ENCODE peak calls at places on chromosome 14, in five cellular contexts. G is amniotic stem cell, K is COR-L47, I is left ventricle myocardium superior, M is cerebellar nuclear complex. P is an unnamed sample.
A peak's percentile ranks its signal among the peaks of the same experiment; 100 is the strongest.

GRCh38 chr14:101836131-101836530 is 74.6 kb downstream of the PPP2R5C start:
- DNase-seq in G (no peak), K (no peak), I (peak; percentile 61), M (no peak), P (no peak)

GRCh38 chr14:99395904-99396530 is 84.6 kb downstream of the SETD3 start:
- DNase-seq in K (peak; percentile 77), I (no peak), G (no peak), M (no peak), P (no peak)

GRCh38 chr14:105126126-105126969 is 42.2 kb downstream of the JAG2 start:
- DNase-seq in I (no peak), K (no peak), M (no peak), G (no peak), P (no peak)

GRCh38 chr14:52268191-52269061 is 928 bp downstream of the PTGDR start:
- DNase-seq in G (no peak), K (no peak), M (no peak), I (peak; percentile 36), P (no peak)

GRCh38 chr14:64806202-64806861 is 73.4 kb downstream of the SPTB start:
- DNase-seq in G (peak; percentile 52), M (no peak), I (no peak), K (peak; percentile 13), P (no peak)

GRCh38 chr14:69424139-69424923 is 25.8 kb downstream of the SLC39A9 start:
- DNase-seq in G (no peak), M (no peak), K (no peak), I (no peak), P (no peak)

GRCh38 chr14:105898482-105899010 is 372.2 kb downstream of the TMEM121 start:
- DNase-seq in K (no peak), I (no peak), G (no peak), M (no peak), P (no peak)

GRCh38 chr14:65255583-65256443 is 153.5 kb upstream of the MAX start:
- DNase-seq in K (peak; percentile 82), M (no peak), I (no peak), G (no peak), P (no peak)

GRCh38 chr14:102544745-102545460 is 35.3 kb upstream of the ANKRD9 start:
- DNase-seq in I (peak; percentile 60), M (no peak), G (no peak), K (no peak), P (no peak)

GRCh38 chr14:52907949-52908348 is 42.9 kb downstream of the FERMT2 start:
- DNase-seq in G (no peak), M (no peak), I (no peak), K (no peak), P (no peak)

GRCh38 chr14:60637490-60638452 is 11.5 kb downstream of the SIX1 start:
- DNase-seq in K (no peak), M (no peak), G (no peak), I (peak; percentile 33), P (no peak)

GRCh38 chr14:50955373-50956043 is 11.2 kb upstream of the PYGL start:
- DNase-seq in K (peak; percentile 58), M (no peak), G (peak; percentile 91), I (peak; percentile 63), P (peak; percentile 90)

GRCh38 chr14:51310453-51311074 is 70.5 kb downstream of the TMX1 start:
- DNase-seq in I (no peak), K (no peak), M (no peak), G (no peak), P (no peak)

GRCh38 chr14:98816718-98817117 is 455.3 kb downstream of the BCL11B start:
- DNase-seq in M (no peak), G (no peak), I (no peak), K (no peak), P (no peak)

GRCh38 chr14:68544150-68544892 is 248.5 kb downstream of the ZFP36L1 start:
- DNase-seq in K (no peak), G (peak; percentile 88), I (no peak), M (no peak), P (peak; percentile 97)

GRCh38 chr14:71688576-71688975 is 243.7 kb upstream of the RGS6 start:
- DNase-seq in I (no peak), K (no peak), M (no peak), G (no peak), P (no peak)

GRCh38 chr14:77181603-77182437 is at the start of gene TMEM63C:
- DNase-seq in K (peak; percentile 95), I (no peak), M (peak; percentile 60), G (no peak), P (no peak)

GRCh38 chr14:95106966-95107365 is 50.4 kb downstream of the DICER1 start:
- DNase-seq in G (no peak), M (no peak), K (no peak), I (no peak), P (no peak)

GRCh38 chr14:75310295-75311059 is 31.8 kb downstream of the FOS start:
- DNase-seq in I (peak; percentile 90), G (peak; percentile 42), K (peak; percentile 95), M (no peak), P (peak; percentile 80)

P was measured in AG09319.